ENCODE peak calls at places on chromosomes 6 and 20, in four cellular contexts. F, O, V and W are unnamed samples. For H3K27me3, the result is how much of the 10 kb centered on the place peaks cover.

GRCh38 chr20:40945754-40946451 is 82.7 kb upstream of the TOP1 start:
- DNase-seq in V (no peak), O (peak), F (peak), W (peak)

GRCh38 chr20:16821211-16822089 is 73.3 kb downstream of the OTOR start:
- DNase-seq in O (no peak), V (no peak), F (no peak), W (no peak)

GRCh38 chr20:44097521-44098255 is 89.3 kb downstream of the JPH2 start:
- DNase-seq in O (no peak), V (no peak), F (peak), W (no peak)

GRCh38 chr20:60266184-60266823 is 308.1 kb downstream of the CDH26 start:
- DNase-seq in O (no peak), F (no peak), V (no peak), W (no peak)

GRCh38 chr6:109738667-109739066 is 47.6 kb downstream of the FIG4 start:
- DNase-seq in O (no peak), F (no peak), V (no peak), W (no peak)

GRCh38 chr20:32970973-32971300 is 33.3 kb downstream of the SUN5 start:
- DNase-seq in O (no peak), V (peak), F (peak), W (no peak)

GRCh38 chr6:17904491-17905120 is 82.8 kb downstream of the KIF13A start:
- DNase-seq in O (no peak), F (no peak), V (no peak), W (no peak)

GRCh38 chr6:162371133-162371532 is 356.4 kb downstream of the PRKN start:
- DNase-seq in F (no peak), O (no peak), V (no peak), W (no peak)

GRCh38 chr6:105798057-105798456 is 288.1 kb upstream of the PRDM1 start:
- DNase-seq in V (no peak), F (peak), O (peak), W (peak)

GRCh38 chr6:134287863-134288537 is 29.9 kb downstream of the SGK1 start:
- DNase-seq in O (no peak), V (no peak), F (no peak), W (no peak)

GRCh38 chr6:118739976-118740771 is 88.8 kb upstream of the CEP85L start:
- DNase-seq in F (no peak), V (no peak), O (no peak), W (no peak)

GRCh38 chr6:140078552-140079126 is 704.2 kb upstream of the CITED2 start:
- DNase-seq in V (no peak), O (no peak), F (no peak), W (no peak)

GRCh38 chr6:17714879-17715860 is 8.4 kb upstream of the NUP153 start:
- DNase-seq in F (no peak), O (no peak), V (no peak), W (no peak)

GRCh38 chr6:126553856-126554255 is 213.9 kb downstream of the CENPW start:
- DNase-seq in O (no peak), F (no peak), V (no peak), W (no peak)

GRCh38 chr20:17898548-17898994 is 70.0 kb downstream of the SNX5 start:
- DNase-seq in V (no peak), O (peak), F (peak), W (peak)

GRCh38 chr20:40584128-40584819 is 104.8 kb downstream of the MAFB start:
- DNase-seq in F (no peak), O (no peak), V (no peak), W (no peak)

GRCh38 chr6:42947950-42948349 is 12.6 kb upstream of the GNMT start:
- DNase-seq in O (no peak), F (no peak), V (no peak), W (no peak)

GRCh38 chr6:4017058-4017457 is 61.9 kb downstream of the FAM217A start:
- DNase-seq in O (no peak), F (no peak), V (no peak), W (no peak)

GRCh38 chr6:4021133-4021861 is 57.6 kb downstream of the FAM217A start:
- DNase-seq in F (peak), V (peak), O (peak), W (peak)

GRCh38 chr6:4017847-4018193 is 61.1 kb downstream of the FAM217A start:
- DNase-seq in O (no peak), V (no peak), F (no peak), W (no peak)

GRCh38 chr6:4020822-4021132 is 58.2 kb downstream of the FAM217A start:
- DNase-seq in O (no peak), V (no peak), F (no peak), W (no peak)

GRCh38 chr6:4018194-4019111 is 60.5 kb downstream of the FAM217A start:
- DNase-seq in F (peak), V (peak), O (peak), W (peak)
- TF ChIP-seq EP300 in F (no peak), V (no peak), O (peak), W (peak)

DNA sequence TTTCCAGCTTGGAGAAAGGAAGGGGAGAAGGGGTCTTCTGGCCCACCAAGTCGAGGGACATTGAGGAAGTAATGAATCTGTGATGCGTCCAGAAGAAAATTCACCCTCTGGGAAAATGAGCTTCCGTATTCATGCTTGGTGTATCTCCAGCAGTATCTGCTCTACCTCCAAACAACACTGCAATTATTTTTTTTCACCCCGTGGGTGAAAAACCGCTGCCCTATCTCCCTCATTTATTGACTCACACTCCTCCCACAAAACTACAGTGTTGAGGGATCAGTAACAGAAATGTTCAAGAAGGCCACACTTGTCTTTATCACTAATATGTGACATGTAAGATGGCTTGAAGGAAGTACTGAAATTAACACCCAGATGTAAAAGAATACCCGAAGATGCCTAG is 4.8 kb upstream of the TBX18 start:
- DNase-seq in F (no peak), O (no peak), V (no peak), W (no peak)
- H3K27me3 ChIP-seq in F (half or more), O (under half), V (under half), W (under half)

DNA sequence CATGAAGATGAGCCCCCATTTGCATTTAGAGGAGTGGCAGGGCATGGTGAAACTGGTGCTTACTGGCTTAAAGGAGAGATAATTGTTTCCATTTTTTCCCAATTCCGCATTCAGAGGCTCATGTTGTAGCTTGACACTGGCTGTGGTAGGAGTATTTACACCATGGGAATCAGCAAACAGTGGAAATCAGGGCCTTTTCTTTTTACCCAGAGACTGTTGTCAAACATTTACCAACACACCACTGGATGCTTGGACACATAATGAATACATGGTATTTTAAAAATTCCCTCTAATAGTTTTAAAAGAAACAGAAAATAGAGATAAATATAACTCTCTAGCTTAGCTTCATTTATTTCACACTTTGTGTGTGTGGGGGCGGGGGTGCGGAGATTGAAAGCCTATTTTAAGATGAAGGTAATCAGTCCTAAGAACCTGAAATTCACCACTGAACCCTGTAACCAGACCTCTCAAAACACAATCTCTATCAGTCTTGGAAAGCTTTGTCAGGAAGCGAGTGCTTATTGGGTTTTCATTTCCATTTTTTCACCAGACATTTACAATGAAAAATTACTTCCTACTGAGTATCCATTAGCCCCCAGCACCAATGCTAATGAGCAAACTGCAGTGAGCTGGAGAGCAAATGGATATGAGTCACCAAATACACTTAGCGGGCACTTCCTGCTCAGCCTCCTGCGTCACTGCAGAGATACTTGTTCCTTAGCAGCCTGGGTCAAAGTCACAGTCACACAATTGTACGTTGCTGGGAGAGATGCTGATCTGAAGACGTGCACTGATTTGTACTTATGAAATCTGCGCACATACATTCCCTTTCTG is 532.0 kb downstream of the BCKDHB start:
- DNase-seq in F (no peak), O (no peak), V (no peak), W (no peak)
- TF ChIP-seq EP300 in F (no peak), O (no peak), V (no peak), W (no peak)

DNA sequence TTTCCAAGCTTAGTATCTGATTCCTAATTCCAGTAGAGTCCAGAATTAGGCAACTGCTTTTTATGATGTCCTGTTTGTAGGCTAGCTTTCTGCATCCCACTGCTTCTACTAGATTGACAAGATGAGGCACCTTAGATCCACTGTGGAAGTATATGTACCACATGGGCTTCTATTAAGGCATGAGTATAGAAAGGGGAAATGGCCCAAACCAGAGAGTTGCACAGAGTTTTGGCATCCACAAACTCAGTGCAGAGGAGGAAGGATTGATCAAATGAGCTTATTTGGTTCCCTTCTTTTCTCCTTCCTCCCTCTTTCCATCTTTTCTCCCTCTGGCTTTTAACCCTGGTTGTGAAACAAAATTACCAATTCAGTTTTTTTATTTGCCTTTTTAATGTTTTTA is 969.3 kb downstream of the KIF16B start:
- DNase-seq in V (no peak), O (no peak), F (no peak), W (no peak)
- H3K27me3 ChIP-seq in V (under half), O (under half), F (under half), W (under half)